ENCODE peak calls at places on chromosomes 6 and 20, in ten cellular contexts. E, N, G, J, W, I, M, X, Z and R are unnamed samples.

GRCh38 chr6:149127212-149127611 is 190.3 kb upstream of the TAB2 start:
- DNase-seq in N (no peak), Z (peak), M (peak), W (no peak), G (no peak), E (no peak), J (peak), I (peak), X (no peak), R (no peak)

GRCh38 chr6:139588076-139588639 is 213.7 kb upstream of the CITED2 start:
- DNase-seq in W (no peak), Z (no peak), N (no peak), M (peak), G (peak), J (peak), X (no peak), I (peak), E (peak), R (no peak)

GRCh38 chr6:99241905-99242534 is 107.5 kb downstream of the FAXC start:
- DNase-seq in M (peak), I (peak), X (no peak), J (peak), E (no peak), N (no peak), W (peak), Z (peak), G (no peak), R (no peak)

GRCh38 chr6:85185977-85186376 is 263.9 kb upstream of the NT5E start:
- DNase-seq in X (no peak), I (peak), E (no peak), M (peak), N (no peak), Z (peak), W (no peak), G (no peak), J (peak), R (peak)

GRCh38 chr6:109236140-109237081 is 141.1 kb downstream of the CEP57L1 start:
- DNase-seq in W (peak), E (peak), Z (no peak), X (no peak), I (no peak), M (no peak), N (no peak), G (no peak), J (no peak), R (no peak)

GRCh38 chr20:24588725-24589340 is 119.4 kb downstream of the SYNDIG1 start:
- DNase-seq in J (no peak), M (no peak), E (no peak), I (no peak), W (no peak), G (no peak), N (no peak), Z (no peak), X (no peak), R (no peak)

GRCh38 chr6:64175311-64175710 is 539.7 kb downstream of the PHF3 start:
- DNase-seq in I (no peak), Z (no peak), X (no peak), G (no peak), E (no peak), W (no peak), M (no peak), N (no peak), J (no peak), R (no peak)

GRCh38 chr20:21571841-21572690 is 58.2 kb upstream of the NKX2-2 start:
- DNase-seq in X (no peak), I (peak), W (no peak), M (no peak), N (no peak), E (no peak), G (no peak), Z (peak), J (peak), R (no peak)

GRCh38 chr6:82818727-82819126 is 246.9 kb downstream of the UBE3D start:
- DNase-seq in W (no peak), N (no peak), J (peak), I (peak), X (no peak), M (peak), Z (peak), E (no peak), G (no peak), R (peak)

GRCh38 chr6:11607381-11607780 is 69.8 kb downstream of the TMEM170B start:
- DNase-seq in M (peak), Z (no peak), J (no peak), N (no peak), G (no peak), E (no peak), I (no peak), X (no peak), W (no peak), R (no peak)

GRCh38 chr20:58980711-58981563 is at the start of gene NELFCD:
- DNase-seq in Z (peak), I (peak), G (peak), N (peak), J (peak), X (peak), W (peak), E (peak), M (peak), R (no peak)

GRCh38 chr20:5714261-5715041 is 35.8 kb upstream of the SHLD1 start:
- DNase-seq in G (no peak), Z (peak), E (no peak), N (peak), M (peak), J (peak), I (peak), W (peak), X (no peak), R (no peak)

GRCh38 chr6:54266400-54266923 is 41.8 kb upstream of the TINAG start:
- DNase-seq in X (no peak), G (no peak), I (no peak), M (no peak), N (no peak), W (no peak), J (no peak), Z (no peak), E (no peak), R (no peak)

GRCh38 chr20:6651016-6651415 is 116.5 kb upstream of the BMP2 start:
- DNase-seq in M (peak), W (no peak), Z (peak), G (no peak), N (no peak), E (peak), J (peak), X (no peak), I (peak), R (peak)

GRCh38 chr20:25316506-25317190 is 68.8 kb downstream of the PYGB start:
- DNase-seq in X (no peak), E (peak), N (no peak), W (no peak), Z (no peak), J (no peak), G (no peak), I (no peak), M (no peak), R (no peak)

GRCh38 chr20:4544765-4545164 is 176.9 kb upstream of the PRND start:
- DNase-seq in X (no peak), G (no peak), J (peak), E (no peak), W (no peak), M (peak), I (peak), N (no peak), Z (peak), R (no peak)

GRCh38 chr6:133132092-133132491 is 109.1 kb upstream of the EYA4 start:
- DNase-seq in G (no peak), X (no peak), Z (no peak), W (no peak), N (no peak), E (no peak), M (peak), J (no peak), I (no peak), R (no peak)

GRCh38 chr6:34155471-34156300 is 9.8 kb upstream of the GRM4 start:
- DNase-seq in W (no peak), M (no peak), X (peak), N (no peak), J (no peak), G (no peak), I (no peak), E (no peak), Z (no peak), R (no peak)

GRCh38 chr6:34152042-34152524 is 6.2 kb upstream of the GRM4 start:
- DNase-seq in W (no peak), G (no peak), Z (no peak), J (no peak), E (peak), N (no peak), I (no peak), X (no peak), M (no peak), R (no peak)

GRCh38 chr6:34157236-34157830 is 11.4 kb upstream of the GRM4 start:
- DNase-seq in J (no peak), Z (no peak), M (no peak), I (no peak), W (no peak), E (no peak), G (no peak), X (peak), N (no peak), R (no peak)

GRCh38 chr6:34152806-34153565 is 7.1 kb upstream of the GRM4 start:
- DNase-seq in Z (no peak), I (no peak), J (no peak), W (no peak), M (no peak), G (no peak), X (peak), N (no peak), E (no peak), R (no peak)

GRCh38 chr6:34154668-34155447 is 9.0 kb upstream of the GRM4 start:
- DNase-seq in G (no peak), W (peak), I (no peak), N (peak), M (peak), Z (peak), E (no peak), J (peak), X (peak), R (no peak)
- H3K4me3 ChIP-seq in G (peak), W (peak), I (no peak), N (peak), M (no peak), Z (peak), E (no peak), J (peak), X (peak), R (peak)

DNA sequence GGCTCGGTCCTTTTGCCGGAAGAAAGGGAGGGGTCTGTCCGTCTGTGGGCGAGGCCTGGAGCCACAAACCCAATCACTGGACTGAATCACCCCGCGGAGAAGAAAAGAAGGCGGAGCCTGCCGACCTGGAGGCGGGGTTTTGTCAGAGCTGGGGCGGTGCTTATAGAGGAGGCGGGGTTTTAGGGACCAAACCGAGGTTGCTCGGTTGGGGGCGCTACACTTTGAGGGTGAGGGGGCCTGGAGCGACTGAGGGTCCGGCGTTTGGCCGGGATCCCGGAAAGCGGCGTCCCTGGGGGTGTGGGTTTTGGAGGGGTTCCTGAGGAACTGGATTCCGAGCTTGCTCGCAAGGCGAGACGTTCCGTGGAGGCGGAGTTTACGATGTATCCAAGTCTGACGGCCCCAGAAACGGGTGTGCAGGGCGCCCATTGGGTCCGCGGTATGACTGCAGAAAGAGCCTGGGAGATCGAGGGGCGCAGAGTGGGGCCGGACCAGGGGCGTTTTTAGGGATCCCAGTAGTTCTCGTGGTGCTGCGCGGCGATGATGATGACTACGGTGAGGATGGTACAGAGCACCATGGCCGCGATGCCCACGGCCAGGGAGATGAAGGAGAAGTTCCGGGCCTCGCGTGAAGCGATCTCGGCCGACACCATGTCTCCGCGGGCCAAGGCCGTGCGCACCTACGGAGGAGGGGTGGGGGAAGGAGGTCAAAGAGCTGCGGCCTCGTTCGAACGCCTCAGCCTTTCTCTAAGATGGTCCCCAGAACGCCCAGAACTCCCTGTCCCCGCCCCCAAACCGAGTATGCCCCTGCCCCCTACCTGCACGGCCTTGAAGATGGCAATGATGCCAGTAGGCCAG is 2.8 kb downstream of the PRRT1 start:
- DNase-seq in J (no peak), M (no peak), E (peak), G (no peak), X (no peak), I (peak), W (no peak), Z (peak), N (peak), R (no peak)
- TF ChIP-seq CTCF in J (no peak), M (no peak), E (no peak), G (no peak), X (no peak), I (peak), W (no peak), Z (no peak), N (peak), R (no peak)

DNA sequence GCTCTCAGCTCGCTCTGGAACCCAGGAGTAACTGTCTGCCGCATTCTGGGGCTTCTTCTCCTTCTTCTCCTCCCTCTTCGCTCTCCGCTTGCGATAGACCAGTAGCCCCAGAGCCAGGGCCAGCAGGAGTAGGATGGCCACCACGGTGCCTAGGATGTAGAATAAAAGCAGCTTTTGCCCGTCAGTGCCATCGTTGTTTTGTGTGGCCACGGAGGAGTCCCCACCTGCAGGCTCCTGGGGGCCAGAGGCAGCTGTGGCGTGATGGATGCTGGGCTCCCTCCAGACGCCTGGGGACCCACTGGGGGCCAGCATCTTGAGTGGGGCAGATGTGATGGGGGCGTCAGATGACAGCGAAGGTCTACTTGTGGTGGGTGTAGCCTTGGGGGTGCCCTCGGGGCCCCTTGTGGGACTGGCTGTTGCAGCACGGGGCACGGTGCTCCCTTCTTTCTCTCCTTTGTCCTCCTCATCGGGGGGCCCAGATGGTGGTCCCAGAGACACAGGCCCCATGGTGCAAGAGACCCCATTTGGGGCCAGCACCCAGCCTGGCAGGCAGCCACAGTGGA is 1.8 kb downstream of the CD93 start:
- DNase-seq in E (no peak), X (peak), J (no peak), M (no peak), N (no peak), I (no peak), G (no peak), W (no peak), Z (no peak), R (no peak)
- H3K4me3 ChIP-seq in E (no peak), X (peak), J (no peak), M (no peak), N (no peak), I (no peak), G (peak), W (no peak), Z (no peak), R (no peak)

GRCh38 chr6:105364243-105364642 is 38.6 kb downstream of the PREP start:
- DNase-seq in W (no peak), I (peak), G (no peak), X (no peak), N (no peak), Z (no peak), E (no peak), J (peak), M (no peak), R (no peak)

GRCh38 chr6:105369145-105369544 is 33.7 kb downstream of the PREP start:
- DNase-seq in I (no peak), N (no peak), W (no peak), G (no peak), Z (no peak), E (no peak), X (no peak), J (no peak), M (no peak), R (no peak)

GRCh38 chr6:105359419-105360366 is 43.2 kb downstream of the PREP start:
- DNase-seq in N (no peak), M (peak), G (no peak), X (no peak), J (peak), I (peak), Z (peak), E (no peak), W (peak), R (peak)

GRCh38 chr6:105363100-105363754 is 39.7 kb downstream of the PREP start:
- DNase-seq in W (no peak), N (no peak), G (no peak), I (no peak), Z (peak), E (no peak), M (peak), J (peak), X (no peak), R (no peak)
- TF ChIP-seq CTCF in W (peak), N (no peak), G (peak), I (peak), Z (peak), E (no peak), M (peak), J (peak), X (no peak), R (peak)